ENCODE peak calls at places on chromosomes 13 and 19, in nine cellular contexts. L, G, D, C, Q, B, Z, H and E are unnamed samples. For H3K9me3, the result is how much of the 10 kb centered on the place peaks cover.

GRCh38 chr19:48962029-48962848 is 2.9 kb upstream of the FTL start:
- DNase-seq in Z (no peak), H (peak), C (no peak), L (peak), G (peak), B (no peak), Q (peak), D (no peak), E (no peak)

GRCh38 chr19:38023245-38023644 is 116.2 kb downstream of the SIPA1L3 start:
- DNase-seq in C (no peak), L (no peak), B (no peak), Z (no peak), D (no peak), G (no peak), H (no peak), Q (no peak), E (no peak)

GRCh38 chr19:2639999-2640398 is 62.5 kb downstream of the GNG7 start:
- DNase-seq in Z (no peak), C (no peak), H (no peak), B (no peak), Q (no peak), D (no peak), G (no peak), L (no peak), E (no peak)

GRCh38 chr13:47249296-47249695 is 352.4 kb upstream of the HTR2A start:
- DNase-seq in H (no peak), D (no peak), L (no peak), C (no peak), Q (no peak), Z (no peak), B (no peak), G (no peak), E (no peak)

GRCh38 chr13:40819797-40820315 is 30.4 kb downstream of the SLC25A15 start:
- DNase-seq in H (no peak), D (no peak), G (no peak), C (no peak), Z (no peak), Q (no peak), B (no peak), L (no peak), E (no peak)

GRCh38 chr19:4575267-4575793 is 15.8 kb upstream of the SEMA6B start:
- DNase-seq in C (no peak), Z (peak), B (no peak), H (no peak), D (peak), Q (no peak), G (peak), L (peak), E (no peak)

GRCh38 chr13:94128430-94128829 is 351.1 kb downstream of the DCT start:
- DNase-seq in L (no peak), H (peak), Z (no peak), B (no peak), C (no peak), Q (no peak), D (peak), G (peak), E (no peak)

GRCh38 chr19:34397853-34398252 is 6.3 kb upstream of the PDCD2L start:
- DNase-seq in D (no peak), Z (no peak), H (no peak), C (no peak), L (no peak), B (no peak), G (no peak), Q (no peak), E (no peak)

GRCh38 chr13:31885994-31886393 is 145.6 kb upstream of the FRY start:
- DNase-seq in Q (no peak), H (no peak), L (peak), B (no peak), C (no peak), Z (peak), G (no peak), D (no peak), E (no peak)

GRCh38 chr13:107421028-107421427 is 794.3 kb downstream of the LIG4 start:
- DNase-seq in Z (no peak), Q (no peak), L (no peak), H (no peak), C (no peak), G (no peak), B (no peak), D (no peak), E (no peak)

GRCh38 chr13:25977216-25977615 is 74.6 kb downstream of the SHISA2 start:
- DNase-seq in Q (no peak), C (no peak), H (no peak), B (no peak), D (no peak), Z (no peak), L (no peak), G (no peak), E (no peak)

GRCh38 chr13:79791471-79792042 is 310.6 kb downstream of the NDFIP2 start:
- DNase-seq in H (no peak), B (no peak), C (no peak), Q (no peak), G (no peak), Z (no peak), L (no peak), D (no peak), E (no peak)

GRCh38 chr19:38617764-38618589 is at the start of gene MAP4K1:
- DNase-seq in B (no peak), C (peak), L (no peak), H (peak), Z (no peak), D (peak), Q (peak), G (peak), E (peak)

GRCh38 chr19:58566989-58567388 is 6.1 kb downstream of the MZF1 start:
- DNase-seq in B (no peak), L (peak), G (peak), Z (no peak), Q (peak), D (peak), C (no peak), H (peak), E (no peak)

GRCh38 chr19:19403373-19403901 is 2.0 kb upstream of the GATAD2A start:
- DNase-seq in C (no peak), G (no peak), Q (no peak), L (no peak), Z (no peak), D (no peak), H (no peak), B (no peak), E (no peak)

GRCh38 chr13:91526543-91527033 is 128.2 kb downstream of the GPC5 start:
- DNase-seq in Q (no peak), G (no peak), Z (no peak), C (no peak), D (no peak), L (no peak), B (no peak), H (no peak), E (no peak)

GRCh38 chr13:114048463-114048862 is 74.6 kb upstream of the C13orf46 start:
- DNase-seq in Z (no peak), B (no peak), G (peak), C (no peak), H (no peak), Q (peak), L (no peak), D (no peak), E (no peak)

GRCh38 chr19:17575871-17576757 is 20.7 kb downstream of the COLGALT1 start:
- DNase-seq in G (no peak), D (no peak), Z (no peak), L (no peak), Q (peak), B (no peak), C (no peak), H (peak), E (no peak)

GRCh38 chr13:51637852-51638496 is 53.7 kb downstream of the WDFY2 start:
- DNase-seq in B (no peak), D (no peak), G (no peak), L (no peak), H (no peak), Q (no peak), C (no peak), Z (no peak), E (no peak)

GRCh38 chr13:38012096-38012495 is 142.5 kb upstream of the TRPC4 start:
- DNase-seq in Z (no peak), L (no peak), G (no peak), H (no peak), Q (no peak), C (no peak), D (no peak), B (no peak), E (no peak)

GRCh38 chr13:44244288-44244687 is 129.3 kb upstream of the SERP2 start:
- DNase-seq in C (no peak), G (no peak), Z (no peak), B (peak), H (no peak), D (no peak), Q (no peak), L (no peak), E (no peak)

GRCh38 chr19:52943884-52944643 is 18.6 kb downstream of the ZNF816 start:
- DNase-seq in D (no peak), Z (no peak), G (no peak), B (no peak), C (no peak), H (no peak), L (no peak), Q (no peak), E (no peak)

GRCh38 chr13:47480121-47480520 is 521.0 kb downstream of the SUCLA2 start:
- DNase-seq in L (no peak), C (no peak), D (no peak), Z (no peak), B (no peak), G (no peak), H (no peak), Q (no peak), E (no peak)

GRCh38 chr13:73874460-73874859 is 259.7 kb downstream of the KLF12 start:
- DNase-seq in D (no peak), Q (no peak), Z (no peak), C (no peak), H (no peak), B (no peak), L (no peak), G (no peak), E (no peak)

GRCh38 chr19:15534957-15535864 is 26.9 kb downstream of the CYP4F22 start:
- DNase-seq in C (no peak), G (no peak), H (no peak), D (no peak), Z (no peak), B (no peak), Q (no peak), L (no peak), E (no peak)

GRCh38 chr19:15529774-15530372 is 21.5 kb downstream of the CYP4F22 start:
- DNase-seq in G (no peak), H (no peak), D (no peak), Q (no peak), L (no peak), B (no peak), C (no peak), Z (no peak), E (no peak)

GRCh38 chr19:15527705-15528104 is 19.4 kb downstream of the CYP4F22 start:
- DNase-seq in H (no peak), D (no peak), C (no peak), Z (no peak), B (no peak), L (no peak), G (no peak), Q (no peak), E (no peak)

GRCh38 chr19:15536350-15536749 is 28.0 kb downstream of the CYP4F22 start:
- DNase-seq in G (no peak), L (no peak), B (no peak), D (no peak), Z (no peak), Q (no peak), C (no peak), H (no peak), E (no peak)

DNA sequence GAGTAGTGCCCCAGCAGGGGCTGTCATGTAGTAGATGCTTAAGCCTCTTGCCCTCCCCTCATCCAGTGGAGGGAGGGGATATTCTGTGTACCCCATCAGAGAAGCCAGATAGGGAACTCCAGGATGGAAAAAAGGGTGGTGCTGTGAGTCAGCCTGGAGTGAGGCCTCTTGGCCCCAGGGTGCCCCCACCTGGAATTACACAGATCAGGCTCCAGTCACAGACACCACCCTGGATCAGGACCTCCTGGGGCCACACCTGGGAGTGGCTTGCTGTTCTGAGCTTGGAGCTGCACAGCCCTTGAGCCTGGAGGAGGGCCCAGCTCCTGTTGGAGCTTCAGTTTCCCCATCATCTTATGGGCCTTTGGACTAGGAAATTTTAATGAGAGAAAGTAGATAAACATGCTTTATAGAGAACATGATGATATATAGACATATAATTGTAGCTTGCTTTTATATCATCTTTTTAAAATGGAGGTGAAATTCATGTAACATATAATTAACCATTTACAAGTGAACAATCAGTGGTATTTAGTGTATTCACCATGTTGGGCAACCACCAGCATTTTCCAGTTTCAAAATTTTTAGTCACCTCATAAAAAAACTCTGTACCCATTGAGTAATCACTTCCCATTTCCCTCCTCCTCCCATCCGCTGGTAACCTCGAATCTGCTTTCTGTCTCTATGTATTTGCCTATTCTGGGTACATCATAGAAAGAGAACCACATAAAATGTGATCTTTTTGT is 24.6 kb downstream of the CYP4F22 start:
- DNase-seq in D (no peak), G (no peak), C (no peak), Q (no peak), H (no peak), B (peak), Z (no peak), L (no peak), E (no peak)
- H3K9me3 ChIP-seq in D (under half), G (under half), C (under half), Q (under half), H (under half), B (under half), Z (under half), L (under half), E (under half)

DNA sequence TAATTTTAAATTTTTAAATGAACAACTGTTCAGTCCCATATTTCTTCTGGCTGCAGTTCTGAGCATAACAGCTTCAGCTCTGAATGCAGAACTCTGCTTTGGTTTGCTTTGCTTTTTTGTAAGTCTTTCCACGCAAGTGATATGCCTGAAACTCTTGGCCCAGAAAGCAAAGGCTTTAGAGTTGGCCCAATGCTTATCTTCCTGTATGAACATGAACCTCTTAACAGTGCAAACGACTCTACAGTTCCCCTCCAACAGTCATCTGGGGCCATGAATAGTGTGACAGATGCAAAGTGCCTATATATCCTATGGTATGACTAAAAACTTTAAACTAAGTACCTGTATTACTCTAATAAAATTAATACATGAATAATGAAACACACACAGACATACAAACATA is 14.7 kb downstream of the ZNF112 start:
- DNase-seq in C (no peak), B (no peak), D (no peak), Z (no peak), G (no peak), Q (no peak), L (no peak), H (no peak), E (no peak)
- H3K9me3 ChIP-seq in C (under half), B (under half), D (under half), Z (under half), G (under half), Q (under half), L (under half), H (half or more), E (under half)

GRCh38 chr19:15812059-15812722 is 3.3 kb downstream of the OR10H1 start:
- DNase-seq in Z (no peak), C (peak), D (no peak), B (peak), L (peak), H (peak), Q (peak), G (no peak), E (no peak)

GRCh38 chr19:15810335-15810734 is 5.1 kb downstream of the OR10H1 start:
- DNase-seq in G (peak), C (no peak), D (peak), Q (peak), H (peak), L (no peak), B (no peak), Z (no peak), E (no peak)

GRCh38 chr19:15811476-15811875 is 4.0 kb downstream of the OR10H1 start:
- DNase-seq in Q (no peak), L (no peak), H (no peak), C (no peak), D (no peak), Z (no peak), G (no peak), B (no peak), E (no peak)

GRCh38 chr19:15815306-15815705 is at the start of gene OR10H1:
- DNase-seq in H (no peak), Q (no peak), G (no peak), C (no peak), D (no peak), B (no peak), Z (no peak), L (peak), E (no peak)

GRCh38 chr19:15813916-15814315 is 1.5 kb downstream of the OR10H1 start:
- DNase-seq in B (no peak), D (no peak), L (no peak), G (no peak), H (no peak), Q (no peak), C (no peak), Z (no peak), E (no peak)
- H3K9me3 ChIP-seq in B (under half), D (under half), L (under half), G (under half), H (under half), Q (under half), C (under half), Z (under half), E (under half)

DNA sequence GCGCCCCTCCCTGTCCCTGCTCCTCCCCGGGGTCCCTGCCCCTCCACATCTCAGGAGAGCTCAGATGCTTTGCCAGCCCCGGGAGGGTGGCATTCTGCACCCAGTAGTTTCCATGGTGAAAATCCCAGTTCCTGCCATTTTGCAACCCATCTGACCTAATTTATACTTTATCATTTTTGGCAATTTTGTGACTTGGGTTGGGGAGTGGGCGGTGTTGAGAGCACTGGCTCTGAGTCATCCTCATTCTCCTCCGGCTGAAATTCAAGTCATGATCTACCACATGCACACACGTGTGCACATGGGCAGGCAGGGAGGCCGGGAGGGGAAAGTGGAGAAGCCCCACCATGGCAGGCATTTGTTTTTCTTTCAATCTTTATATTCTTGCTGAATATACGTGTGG is 208.6 kb downstream of the URI1 start:
- DNase-seq in B (no peak), Q (no peak), C (no peak), Z (no peak), G (no peak), H (no peak), D (no peak), L (no peak), E (no peak)
- H3K9me3 ChIP-seq in B (under half), Q (under half), C (under half), Z (under half), G (under half), H (under half), D (under half), L (under half), E (under half)